ENCODE peak calls at places on chromosomes 7 and 10, in five cellular contexts. Z, B, O, W and L are unnamed samples.

GRCh38 chr10:117420768-117421167 is 45.5 kb upstream of the PDZD8 start:
- DNase-seq in O (no peak), W (no peak), B (no peak), Z (no peak), L (no peak)

GRCh38 chr10:124911124-124912051 is 30.5 kb upstream of the ZRANB1 start:
- DNase-seq in Z (peak), W (peak), O (no peak), B (no peak), L (peak)

GRCh38 chr10:61628875-61629513 is 33.7 kb upstream of the CABCOCO1 start:
- DNase-seq in W (peak), Z (peak), B (peak), O (no peak), L (peak)

GRCh38 chr7:51318886-51319579 is 2.4 kb upstream of the COBL start:
- DNase-seq in O (no peak), B (no peak), Z (no peak), W (no peak), L (no peak)

GRCh38 chr10:86664370-86665217 is 3.7 kb upstream of the LDB3 start:
- DNase-seq in B (no peak), W (no peak), Z (no peak), O (no peak), L (peak)

GRCh38 chr7:48832303-48832845 is 92.0 kb upstream of the CDC14C start:
- DNase-seq in O (no peak), B (no peak), Z (no peak), W (no peak), L (no peak)

GRCh38 chr7:801940-802364 is 30.3 kb upstream of the SUN1 start:
- DNase-seq in B (no peak), O (no peak), Z (no peak), W (no peak), L (no peak)

GRCh38 chr7:108875139-108875538 is 305.5 kb downstream of the DNAJB9 start:
- DNase-seq in Z (peak), B (no peak), W (peak), O (no peak), L (peak)

GRCh38 chr10:110459600-110459999 is 38.1 kb upstream of the DUSP5 start:
- DNase-seq in O (no peak), B (no peak), W (no peak), Z (no peak), L (no peak)

GRCh38 chr10:93063217-93063976 is 2.8 kb downstream of the CYP26C1 start:
- DNase-seq in O (no peak), Z (no peak), W (no peak), B (no peak), L (no peak)
- H4K8ac ChIP-seq in O (no peak), Z (no peak), W (no peak), B (peak), L (no peak)

GRCh38 chr7:25849361-25850184 is 302.4 kb upstream of the NFE2L3 start:
- DNase-seq in Z (peak), W (peak), B (peak), O (no peak), L (peak)
- H3K27ac ChIP-seq in Z (peak), W (peak), B (peak), O (no peak), L (no peak)

GRCh38 chr7:26639695-26640094 is 224.7 kb downstream of the SKAP2 start:
- DNase-seq in O (no peak), W (no peak), B (no peak), Z (no peak), L (no peak)

GRCh38 chr7:26646666-26647065 is 217.7 kb downstream of the SKAP2 start:
- DNase-seq in B (peak), Z (peak), W (peak), O (no peak), L (peak)

GRCh38 chr7:26639111-26639510 is 225.3 kb downstream of the SKAP2 start:
- DNase-seq in B (no peak), Z (no peak), W (no peak), O (no peak), L (no peak)

GRCh38 chr7:26645126-26645525 is 219.3 kb downstream of the SKAP2 start:
- DNase-seq in W (no peak), O (no peak), Z (no peak), B (no peak), L (no peak)

GRCh38 chr7:26642416-26642815 is 222.0 kb downstream of the SKAP2 start:
- DNase-seq in Z (no peak), O (no peak), W (no peak), B (no peak), L (no peak)
- H4K8ac ChIP-seq in Z (no peak), O (peak), W (no peak), B (no peak), L (no peak)

DNA sequence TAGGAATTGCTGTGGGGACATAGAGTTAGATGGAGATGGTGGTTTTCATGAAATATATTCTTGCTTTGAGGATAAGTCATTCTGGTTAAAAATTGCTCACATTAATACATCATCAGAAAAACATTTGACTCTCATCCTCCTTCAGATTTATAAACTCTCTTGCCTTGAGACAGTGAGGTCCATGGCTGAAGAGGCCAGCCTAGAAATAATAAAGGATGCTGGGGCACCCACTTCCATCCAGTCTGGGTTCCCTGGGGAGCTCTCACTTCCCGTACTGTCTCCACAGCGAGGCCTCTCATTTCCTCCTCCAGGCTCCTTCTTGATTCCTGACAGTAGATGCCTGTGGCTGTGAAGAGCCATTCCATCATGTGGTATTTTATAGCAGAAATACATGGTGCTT is 73.3 kb upstream of the PRKG1 start:
- DNase-seq in B (no peak), W (peak), O (no peak), Z (peak), L (no peak)
- H3K27ac ChIP-seq in B (no peak), W (no peak), O (no peak), Z (peak), L (no peak)

GRCh38 chr10:23192396-23192740 is 256 bp downstream of the PTF1A start:
- DNase-seq in Z (no peak), B (no peak), O (no peak), W (no peak), L (no peak)
- H4K8ac ChIP-seq in Z (no peak), B (no peak), O (no peak), W (no peak), L (no peak)

DNA sequence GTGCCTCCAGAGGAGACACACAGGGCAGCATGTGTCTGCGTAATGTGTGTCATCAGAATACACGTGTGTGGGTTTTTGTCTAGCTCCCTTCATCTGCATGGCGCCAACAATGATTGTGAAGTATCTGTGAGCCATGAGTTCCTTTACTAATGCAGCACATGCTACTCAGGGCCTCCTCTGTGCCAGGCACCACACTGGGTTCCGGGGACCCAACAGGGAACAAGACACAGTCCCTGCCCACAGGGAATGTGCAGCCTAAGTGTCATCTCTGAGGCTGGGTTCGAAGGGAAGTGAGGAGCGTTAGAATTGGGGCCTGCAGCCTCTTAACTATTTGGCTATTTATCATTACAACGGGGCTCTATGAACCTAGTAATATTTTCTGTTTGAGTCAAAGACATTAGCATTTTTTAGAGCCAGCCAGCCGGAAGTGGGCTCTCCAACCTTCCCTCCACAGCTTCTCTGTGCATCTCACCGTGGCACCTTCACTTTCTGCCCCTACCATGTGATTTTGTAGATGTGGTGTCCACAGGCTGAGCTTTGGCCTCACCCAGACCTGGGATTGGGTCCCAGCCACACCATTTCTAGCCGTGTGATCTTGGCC is 43.9 kb upstream of the SRGN start:
- DNase-seq in W (no peak), B (no peak), Z (no peak), O (no peak), L (no peak)
- H3K27ac ChIP-seq in W (no peak), B (no peak), Z (no peak), O (no peak), L (no peak)